ENCODE peak calls at places on chromosomes 2 and 18, in four cellular contexts. B, L, I and U are unnamed samples.

GRCh38 chr2:70417011-70417410 is 115.1 kb upstream of the FAM136A start:
- DNase-seq in B (no peak), L (no peak), I (no peak), U (no peak)

GRCh38 chr2:2688231-2688630 is 357.2 kb upstream of the MYT1L start:
- DNase-seq in B (no peak), L (no peak), I (no peak), U (no peak)

GRCh38 chr2:10400978-10401951 is 46.9 kb downstream of the ODC1 start:
- DNase-seq in B (peak; percentile 48), L (peak; percentile 51), I (no peak), U (no peak)

GRCh38 chr2:32372519-32373182 is 15.8 kb downstream of the BIRC6 start:
- DNase-seq in B (no peak), L (no peak), I (no peak), U (no peak)

GRCh38 chr2:236665572-236666118 is 96.0 kb downstream of the ACKR3 start:
- DNase-seq in B (no peak), L (no peak), I (peak; percentile 21), U (peak; percentile 72)

GRCh38 chr2:207253946-207254345 is 88.2 kb upstream of the KLF7 start:
- DNase-seq in B (no peak), L (no peak), I (no peak), U (no peak)

GRCh38 chr2:33666879-33667278 is 67.8 kb upstream of the FAM98A start:
- DNase-seq in B (no peak), L (no peak), I (no peak), U (no peak)

GRCh38 chr18:73511751-73512525 is 635.7 kb downstream of the FBXO15 start:
- DNase-seq in B (no peak), L (no peak), I (no peak), U (no peak)

GRCh38 chr2:38146917-38147307 is 71.0 kb upstream of the CYP1B1 start:
- DNase-seq in B (no peak), L (no peak), I (no peak), U (no peak)

GRCh38 chr2:118227698-118228508 is 139.6 kb downstream of the INSIG2 start:
- DNase-seq in B (no peak), L (no peak), I (no peak), U (no peak)

GRCh38 chr18:75854174-75854573 is 426.7 kb upstream of the SMIM21 start:
- DNase-seq in B (no peak), L (peak; percentile 24), I (no peak), U (no peak)

GRCh38 chr2:46309052-46309953 is 12.1 kb downstream of the EPAS1 start:
- DNase-seq in B (no peak), L (no peak), I (no peak), U (no peak)

GRCh38 chr2:217637268-217637615 is 365.6 kb downstream of the TNS1 start:
- DNase-seq in B (no peak), L (no peak), I (no peak), U (no peak)

GRCh38 chr2:27109083-27109482 is 9.8 kb downstream of the CGREF1 start:
- DNase-seq in B (no peak), L (no peak), I (no peak), U (no peak)

GRCh38 chr2:200087451-200087850 is 132.1 kb downstream of the MAIP1 start:
- DNase-seq in B (no peak), L (no peak), I (no peak), U (no peak)

GRCh38 chr18:3453540-3454364 is 3.8 kb downstream of the TGIF1 start:
- DNase-seq in B (peak; percentile 41), L (peak; percentile 55), I (peak; percentile 87), U (no peak)

GRCh38 chr2:114426756-114427155 is 15.7 kb upstream of the DPP10 start:
- DNase-seq in B (no peak), L (no peak), I (no peak), U (no peak)

GRCh38 chr2:121363632-121364420 is 78.8 kb upstream of the TFCP2L1 start:
- DNase-seq in B (no peak), L (peak; percentile 46), I (no peak), U (peak; percentile 58)

GRCh38 chr2:222715729-222716128 is 44.3 kb downstream of the MOGAT1 start:
- DNase-seq in B (no peak), L (peak; percentile 14), I (no peak), U (no peak)

GRCh38 chr2:162072976-162073775 is 839 bp downstream of the DPP4 start:
- DNase-seq in B (no peak), L (peak; percentile 14), I (no peak), U (no peak)

GRCh38 chr18:62538881-62539280 is 16.1 kb downstream of the ZCCHC2 start:
- DNase-seq in B (no peak), L (no peak), I (no peak), U (no peak)

GRCh38 chr2:145985517-145985916 is 1465.6 kb upstream of the ZEB2 start:
- DNase-seq in B (no peak), L (no peak), I (no peak), U (no peak)

GRCh38 chr2:147588191-147588590 is 256.6 kb upstream of the ACVR2A start:
- DNase-seq in B (no peak), L (no peak), I (no peak), U (no peak)

GRCh38 chr2:69196327-69197117 is 183.5 kb downstream of the ANTXR1 start:
- DNase-seq in B (no peak), L (no peak), I (peak; percentile 74), U (no peak)

GRCh38 chr2:30947686-30948085 is 140.4 kb upstream of the CAPN13 start:
- DNase-seq in B (no peak), L (no peak), I (no peak), U (no peak)

GRCh38 chr2:222895143-222895542 is 34.3 kb downstream of the ACSL3 start:
- DNase-seq in B (no peak), L (no peak), I (no peak), U (no peak)

GRCh38 chr2:131126436-131126835 is 21.3 kb downstream of the PLEKHB2 start:
- DNase-seq in B (no peak), L (no peak), I (no peak), U (no peak)

GRCh38 chr2:241017228-241017940 is 19.0 kb downstream of the SNED1 start:
- DNase-seq in B (peak; percentile 17), L (no peak), I (no peak), U (no peak)

GRCh38 chr2:110807520-110807919 is 75.1 kb downstream of the ACOXL start:
- DNase-seq in B (no peak), L (no peak), I (no peak), U (no peak)

GRCh38 chr2:225431387-225431786 is 31.9 kb downstream of the NYAP2 start:
- DNase-seq in B (no peak), L (no peak), I (no peak), U (no peak)

GRCh38 chr2:169968767-169969166 is 141.5 kb downstream of the UBR3 start:
- DNase-seq in B (no peak), L (no peak), I (no peak), U (no peak)

GRCh38 chr2:196335238-196335637 is 163.9 kb upstream of the STK17B start:
- DNase-seq in B (no peak), L (no peak), I (no peak), U (no peak)

GRCh38 chr2:115077594-115077993 is 635.2 kb downstream of the DPP10 start:
- DNase-seq in B (no peak), L (no peak), I (no peak), U (no peak)

GRCh38 chr2:213238753-213239591 is 45.3 kb upstream of the SPAG16 start:
- DNase-seq in B (no peak), L (no peak), I (no peak), U (no peak)

GRCh38 chr2:46275995-46276394 is 21.2 kb upstream of the EPAS1 start:
- DNase-seq in B (no peak), L (peak; percentile 31), I (no peak), U (peak; percentile 85)

GRCh38 chr18:58202406-58202730 is 158.3 kb downstream of the NEDD4L start:
- DNase-seq in B (no peak), L (peak; percentile 46), I (no peak), U (no peak)

GRCh38 chr2:240514631-240515030 is 43.2 kb downstream of the ANKMY1 start:
- DNase-seq in B (peak; percentile 21), L (no peak), I (no peak), U (peak; percentile 88)

GRCh38 chr2:112493858-112494648 is 12.1 kb downstream of the TTL start:
- DNase-seq in B (no peak), L (peak; percentile 11), I (no peak), U (no peak)

GRCh38 chr2:95526360-95527341 is 42.1 kb upstream of the TRIM43B start:
- DNase-seq in B (peak; percentile 74), L (peak; percentile 74), I (peak; percentile 71), U (no peak)
- TF ChIP-seq POLR2A in B (no peak), L (peak; percentile 63), I (no peak), U (no peak)

DNA sequence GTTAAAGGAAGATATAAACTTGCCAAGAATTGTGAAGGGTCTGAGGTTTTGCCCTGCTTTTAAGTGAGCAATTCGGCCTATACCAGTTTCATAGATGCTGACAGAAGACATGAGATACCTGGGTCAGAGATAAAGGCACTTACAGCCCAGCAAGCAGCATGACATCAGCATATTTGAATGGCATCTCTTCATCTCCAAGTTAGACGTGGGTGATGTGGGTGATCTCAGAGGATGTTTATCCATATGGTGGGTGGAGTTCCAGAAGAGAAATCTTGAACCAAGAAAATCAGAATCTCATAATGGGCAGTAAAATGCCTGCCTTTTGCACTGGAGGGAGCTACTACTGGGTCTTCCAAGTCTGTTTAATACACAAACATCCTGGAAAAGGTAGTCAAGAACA is 44.7 kb downstream of the GYPC start:
- DNase-seq in B (no peak), L (no peak), I (no peak), U (no peak)
- TF ChIP-seq POLR2A in B (no peak), L (no peak), I (no peak), U (no peak)

GRCh38 chr2:119759451-119760236 is at the start of gene PTPN4:
- DNase-seq in B (peak; percentile 97), L (peak; percentile 98), I (peak; percentile 96), U (peak; percentile 98)
- TF ChIP-seq POLR2A in B (no peak), L (peak; percentile 95), I (no peak), U (no peak)

DNA sequence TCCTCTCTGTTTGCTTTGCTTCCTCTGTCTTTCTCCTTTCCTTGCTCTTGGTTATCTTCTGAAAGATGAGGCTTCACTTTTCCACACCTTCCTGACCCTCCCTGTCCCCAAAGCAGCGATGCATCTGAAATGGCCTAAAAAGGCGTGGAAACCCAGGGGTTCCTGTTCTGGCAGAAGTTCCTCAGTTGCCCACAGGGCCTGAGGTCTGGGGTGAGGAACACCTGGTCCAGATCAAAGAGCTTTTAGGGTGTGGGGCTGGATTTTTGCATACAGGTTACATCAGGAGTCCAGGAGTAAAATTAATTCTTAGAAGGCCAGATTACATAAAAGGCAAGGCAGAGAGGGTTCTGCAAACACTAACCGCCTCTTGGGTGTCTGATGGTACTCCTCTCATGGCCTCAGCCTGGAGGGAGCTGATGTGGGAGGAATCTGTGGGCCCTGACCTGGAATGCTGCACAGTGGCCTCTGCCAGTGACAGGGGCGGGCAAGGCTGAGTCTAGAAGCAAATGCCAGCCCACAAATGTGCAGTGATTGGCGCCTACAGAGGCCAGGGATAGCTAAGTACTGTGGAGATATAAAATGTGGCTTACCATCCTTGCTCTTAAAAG is 41.8 kb downstream of the INPP4A start:
- DNase-seq in B (no peak), L (peak; percentile 26), I (peak; percentile 40), U (no peak)
- TF ChIP-seq POLR2A in B (no peak), L (no peak), I (no peak), U (no peak)